ENCODE peak calls at places on chromosomes 12 and 14, in four cellular contexts. G is activated CD4-positive, alpha-beta T cell treated with anti-CD3 and anti-CD28 coated beads, Interleukin-2, amount 50 U/mL, for 1 hour; P is AG09309; R is lung microvascular endothelial cell. D is an unnamed sample.

GRCh38 chr14:57189070-57189469 is 79.6 kb downstream of the EXOC5 start:
- DNase-seq in G (no peak), P (no peak), R (no peak), D (no peak)

GRCh38 chr12:65840793-65841670 is 16.7 kb downstream of the HMGA2 start:
- DNase-seq in G (no peak), P (no peak), R (peak; percentile 93), D (no peak)

GRCh38 chr12:5882511-5883185 is 62.4 kb downstream of the ANO2 start:
- DNase-seq in G (no peak), P (no peak), R (no peak), D (no peak)

GRCh38 chr12:64595863-64596793 is 14.2 kb upstream of the RASSF3 start:
- DNase-seq in G (no peak), P (no peak), R (no peak), D (no peak)

GRCh38 chr12:96047621-96048211 is 12.3 kb upstream of the LTA4H start:
- DNase-seq in G (no peak), P (peak; percentile 33), R (peak; percentile 89), D (no peak)

GRCh38 chr14:75181426-75182062 is 5.1 kb upstream of the TMED10 start:
- DNase-seq in G (no peak), P (no peak), R (no peak), D (no peak)

GRCh38 chr14:68284333-68284732 is 464.8 kb downstream of the RAD51B start:
- DNase-seq in G (no peak), P (no peak), R (no peak), D (no peak)

GRCh38 chr14:26934151-26934550 is 336.3 kb upstream of the NOVA1 start:
- DNase-seq in G (no peak), P (no peak), R (no peak), D (no peak)

GRCh38 chr12:2397356-2398045 is 344.7 kb downstream of the CACNA1C start:
- DNase-seq in G (no peak), P (no peak), R (no peak), D (no peak)

GRCh38 chr14:68074765-68075381 is 255.3 kb downstream of the RAD51B start:
- DNase-seq in G (no peak), P (no peak), R (no peak), D (no peak)

GRCh38 chr14:31927348-31927826 is 149.7 kb upstream of the ARHGAP5 start:
- DNase-seq in G (no peak), P (peak; percentile 67), R (peak; percentile 66), D (peak; percentile 93)

GRCh38 chr12:105264771-105265170 is 28.8 kb upstream of the APPL2 start:
- DNase-seq in G (no peak), P (no peak), R (no peak), D (no peak)

GRCh38 chr12:27456618-27457017 is 10.1 kb downstream of the SMCO2 start:
- DNase-seq in G (no peak), P (no peak), R (no peak), D (no peak)

GRCh38 chr12:45324391-45324790 is 108.5 kb downstream of the ANO6 start:
- DNase-seq in G (no peak), P (no peak), R (no peak), D (no peak)

GRCh38 chr14:87725318-87725717 is 267.7 kb downstream of the GALC start:
- DNase-seq in G (no peak), P (no peak), R (no peak), D (no peak)

GRCh38 chr12:132179431-132180362 is 35.4 kb downstream of the NOC4L start:
- DNase-seq in G (no peak), P (no peak), R (no peak), D (no peak)

GRCh38 chr12:119679081-119679480 is 11.1 kb downstream of the PRKAB1 start:
- DNase-seq in G (no peak), P (no peak), R (no peak), D (no peak)

GRCh38 chr12:2215709-2216560 is 163.1 kb downstream of the CACNA1C start:
- DNase-seq in G (no peak), P (no peak), R (no peak), D (no peak)

GRCh38 chr12:6215932-6216494 is 15.8 kb downstream of the CD9 start:
- DNase-seq in G (no peak), P (peak; percentile 86), R (peak; percentile 61), D (peak; percentile 98)

GRCh38 chr12:47276253-47277070 is 196.7 kb upstream of the AMIGO2 start:
- DNase-seq in G (peak; percentile 42), P (peak; percentile 52), R (no peak), D (no peak)

GRCh38 chr14:22143360-22143759 is 445.7 kb downstream of the DAD1 start:
- DNase-seq in G (no peak), P (no peak), R (no peak), D (no peak)

GRCh38 chr12:82942963-82943362 is 256.3 kb downstream of the TMTC2 start:
- DNase-seq in G (no peak), P (no peak), R (no peak), D (no peak)

GRCh38 chr14:24136684-24137528 is 912 bp downstream of the PSME1 start:
- DNase-seq in G (no peak), P (no peak), R (no peak), D (no peak)

GRCh38 chr14:82528011-82528410 is 994.4 kb upstream of the SEL1L start:
- DNase-seq in G (no peak), P (no peak), R (no peak), D (no peak)

GRCh38 chr12:93243689-93244513 is 133.8 kb upstream of the NUDT4 start:
- DNase-seq in G (no peak), P (peak; percentile 74), R (peak; percentile 72), D (peak; percentile 60)

GRCh38 chr14:27384124-27384523 is 786.3 kb upstream of the NOVA1 start:
- DNase-seq in G (no peak), P (no peak), R (no peak), D (no peak)